ENCODE peak calls at places on chromosomes 4 and X, in six cellular contexts. One of them, this sample, is unnamed.

GRCh38 chrX:70452143-70452733 is 7.6 kb downstream of the DLG3 start:
- DNase-seq in type B pancreatic cell: no peak
- DNase-seq in pancreas: peak
- DNase-seq in fibroblast of villous mesenchyme: peak
- DNase-seq in uterus: peak
- DNase-seq in cardiac fibroblast: peak
- DNase-seq in this sample: peak

GRCh38 chrX:30513284-30513683 is 64.3 kb downstream of the TASL start:
- DNase-seq in type B pancreatic cell: no peak
- DNase-seq in pancreas: no peak
- DNase-seq in fibroblast of villous mesenchyme: peak
- DNase-seq in uterus: no peak
- DNase-seq in cardiac fibroblast: peak
- DNase-seq in this sample: no peak

GRCh38 chrX:51876441-51876840 is 17.0 kb upstream of the MAGED1 start:
- DNase-seq in type B pancreatic cell: no peak
- DNase-seq in pancreas: no peak
- DNase-seq in fibroblast of villous mesenchyme: peak
- DNase-seq in uterus: no peak
- DNase-seq in cardiac fibroblast: peak
- DNase-seq in this sample: peak

GRCh38 chr4:176277162-176277904 is 8.3 kb upstream of the ASB5 start:
- DNase-seq in type B pancreatic cell: no peak
- DNase-seq in pancreas: peak
- DNase-seq in fibroblast of villous mesenchyme: peak
- DNase-seq in uterus: peak
- DNase-seq in cardiac fibroblast: peak
- DNase-seq in this sample: peak

GRCh38 chr4:114879916-114880315 is 233.5 kb downstream of the NDST4 start:
- DNase-seq in type B pancreatic cell: no peak
- DNase-seq in pancreas: no peak
- DNase-seq in fibroblast of villous mesenchyme: peak
- DNase-seq in uterus: no peak
- DNase-seq in cardiac fibroblast: no peak
- DNase-seq in this sample: no peak

GRCh38 chr4:1686440-1687036 is 2.4 kb upstream of the FAM53A start:
- DNase-seq in type B pancreatic cell: no peak
- DNase-seq in pancreas: no peak
- DNase-seq in fibroblast of villous mesenchyme: no peak
- DNase-seq in uterus: no peak
- DNase-seq in cardiac fibroblast: no peak
- DNase-seq in this sample: no peak

GRCh38 chrX:115591420-115591819 is 30.4 kb downstream of the PLS3 start:
- DNase-seq in type B pancreatic cell: no peak
- DNase-seq in pancreas: no peak
- DNase-seq in fibroblast of villous mesenchyme: no peak
- DNase-seq in uterus: no peak
- DNase-seq in cardiac fibroblast: no peak
- DNase-seq in this sample: no peak

GRCh38 chrX:124651031-124651430 is 304.7 kb downstream of the SH2D1A start:
- DNase-seq in type B pancreatic cell: no peak
- DNase-seq in pancreas: no peak
- DNase-seq in fibroblast of villous mesenchyme: no peak
- DNase-seq in uterus: no peak
- DNase-seq in cardiac fibroblast: no peak
- DNase-seq in this sample: no peak

GRCh38 chr4:56184214-56184613 is 203.1 kb downstream of the AASDH start:
- DNase-seq in type B pancreatic cell: no peak
- DNase-seq in pancreas: no peak
- DNase-seq in fibroblast of villous mesenchyme: no peak
- DNase-seq in uterus: no peak
- DNase-seq in cardiac fibroblast: no peak
- DNase-seq in this sample: no peak

GRCh38 chrX:39955621-39956020 is 142.1 kb downstream of the BCOR start:
- DNase-seq in type B pancreatic cell: no peak
- DNase-seq in pancreas: no peak
- DNase-seq in fibroblast of villous mesenchyme: no peak
- DNase-seq in uterus: no peak
- DNase-seq in cardiac fibroblast: no peak
- DNase-seq in this sample: no peak

GRCh38 chrX:74234829-74235228 is 69.2 kb upstream of the ZCCHC13 start:
- DNase-seq in type B pancreatic cell: no peak
- DNase-seq in pancreas: no peak
- DNase-seq in fibroblast of villous mesenchyme: no peak
- DNase-seq in uterus: no peak
- DNase-seq in cardiac fibroblast: no peak
- DNase-seq in this sample: no peak

GRCh38 chrX:104913348-104913747 is 307.1 kb downstream of the TEX13A start:
- DNase-seq in type B pancreatic cell: no peak
- DNase-seq in pancreas: no peak
- DNase-seq in fibroblast of villous mesenchyme: peak
- DNase-seq in uterus: no peak
- DNase-seq in cardiac fibroblast: peak
- DNase-seq in this sample: peak

GRCh38 chrX:118745570-118745969 is 18.2 kb downstream of the IL13RA1 start:
- DNase-seq in type B pancreatic cell: no peak
- DNase-seq in pancreas: no peak
- DNase-seq in fibroblast of villous mesenchyme: peak
- DNase-seq in uterus: no peak
- DNase-seq in cardiac fibroblast: peak
- DNase-seq in this sample: no peak

GRCh38 chr4:18012115-18012806 is 9.3 kb downstream of the LCORL start:
- DNase-seq in type B pancreatic cell: no peak
- DNase-seq in pancreas: no peak
- DNase-seq in fibroblast of villous mesenchyme: no peak
- DNase-seq in uterus: no peak
- DNase-seq in cardiac fibroblast: peak
- DNase-seq in this sample: no peak

GRCh38 chr4:149145803-149146202 is 669.8 kb downstream of the IQCM start:
- DNase-seq in type B pancreatic cell: no peak
- DNase-seq in pancreas: no peak
- DNase-seq in fibroblast of villous mesenchyme: peak
- DNase-seq in uterus: no peak
- DNase-seq in cardiac fibroblast: no peak
- DNase-seq in this sample: peak

GRCh38 chr4:182478475-182478874 is 235.3 kb downstream of the TENM3 start:
- DNase-seq in type B pancreatic cell: no peak
- DNase-seq in pancreas: no peak
- DNase-seq in fibroblast of villous mesenchyme: peak
- DNase-seq in uterus: no peak
- DNase-seq in cardiac fibroblast: peak
- DNase-seq in this sample: peak

GRCh38 chr4:78363031-78363430 is 188.5 kb upstream of the ANXA3 start:
- DNase-seq in type B pancreatic cell: no peak
- DNase-seq in pancreas: no peak
- DNase-seq in fibroblast of villous mesenchyme: no peak
- DNase-seq in uterus: no peak
- DNase-seq in cardiac fibroblast: no peak
- DNase-seq in this sample: no peak

GRCh38 chrX:136629084-136629750 is 18.7 kb upstream of the CD40LG start:
- DNase-seq in type B pancreatic cell: no peak
- DNase-seq in pancreas: no peak
- DNase-seq in fibroblast of villous mesenchyme: no peak
- DNase-seq in uterus: no peak
- DNase-seq in cardiac fibroblast: no peak
- DNase-seq in this sample: no peak

GRCh38 chrX:19647731-19648588 is 132.7 kb upstream of the MAP3K15 start:
- DNase-seq in type B pancreatic cell: no peak
- DNase-seq in pancreas: no peak
- DNase-seq in fibroblast of villous mesenchyme: peak
- DNase-seq in uterus: no peak
- DNase-seq in cardiac fibroblast: no peak
- DNase-seq in this sample: no peak

GRCh38 chr4:129145222-129145730 is 49.3 kb downstream of the C4orf33 start:
- DNase-seq in type B pancreatic cell: no peak
- DNase-seq in pancreas: no peak
- DNase-seq in fibroblast of villous mesenchyme: no peak
- DNase-seq in uterus: no peak
- DNase-seq in cardiac fibroblast: no peak
- DNase-seq in this sample: no peak

GRCh38 chr4:109472343-109472761 is 38.7 kb downstream of the SEC24B start:
- DNase-seq in type B pancreatic cell: no peak
- DNase-seq in pancreas: no peak
- DNase-seq in fibroblast of villous mesenchyme: peak
- DNase-seq in uterus: no peak
- DNase-seq in cardiac fibroblast: peak
- DNase-seq in this sample: peak

GRCh38 chrX:10329984-10330383 is 173.2 kb downstream of the CLCN4 start:
- DNase-seq in type B pancreatic cell: no peak
- DNase-seq in pancreas: no peak
- DNase-seq in fibroblast of villous mesenchyme: no peak
- DNase-seq in uterus: no peak
- DNase-seq in cardiac fibroblast: no peak
- DNase-seq in this sample: no peak

GRCh38 chrX:10327651-10328050 is 170.9 kb downstream of the CLCN4 start:
- DNase-seq in type B pancreatic cell: no peak
- DNase-seq in pancreas: no peak
- DNase-seq in fibroblast of villous mesenchyme: no peak
- DNase-seq in uterus: no peak
- DNase-seq in cardiac fibroblast: no peak
- DNase-seq in this sample: no peak

GRCh38 chrX:10325606-10326005 is 168.8 kb downstream of the CLCN4 start:
- DNase-seq in type B pancreatic cell: no peak
- DNase-seq in pancreas: no peak
- DNase-seq in fibroblast of villous mesenchyme: peak
- DNase-seq in uterus: no peak
- DNase-seq in cardiac fibroblast: peak
- DNase-seq in this sample: no peak

GRCh38 chrX:10326578-10326977 is 169.8 kb downstream of the CLCN4 start:
- DNase-seq in type B pancreatic cell: no peak
- DNase-seq in pancreas: no peak
- DNase-seq in fibroblast of villous mesenchyme: peak
- DNase-seq in uterus: no peak
- DNase-seq in cardiac fibroblast: peak
- DNase-seq in this sample: no peak
- TF ChIP-seq CTCF in type B pancreatic cell: peak
- TF ChIP-seq CTCF in pancreas: no peak
- TF ChIP-seq CTCF in fibroblast of villous mesenchyme: peak
- TF ChIP-seq CTCF in uterus: no peak
- TF ChIP-seq CTCF in cardiac fibroblast: peak
- TF ChIP-seq CTCF in this sample: peak

GRCh38 chr4:67871867-67872266 is 11.9 kb downstream of the TMPRSS11D start:
- DNase-seq in type B pancreatic cell: no peak
- DNase-seq in pancreas: no peak
- DNase-seq in fibroblast of villous mesenchyme: peak
- DNase-seq in uterus: no peak
- DNase-seq in cardiac fibroblast: peak
- DNase-seq in this sample: peak
- TF ChIP-seq CTCF in type B pancreatic cell: peak
- TF ChIP-seq CTCF in pancreas: no peak
- TF ChIP-seq CTCF in fibroblast of villous mesenchyme: peak
- TF ChIP-seq CTCF in uterus: peak
- TF ChIP-seq CTCF in cardiac fibroblast: peak
- TF ChIP-seq CTCF in this sample: peak

GRCh38 chr4:13436962-13437361 is 47.2 kb downstream of the RAB28 start:
- DNase-seq in type B pancreatic cell: no peak
- DNase-seq in pancreas: no peak
- DNase-seq in fibroblast of villous mesenchyme: no peak
- DNase-seq in uterus: no peak
- DNase-seq in cardiac fibroblast: no peak
- DNase-seq in this sample: no peak

GRCh38 chr4:13432453-13432852 is 51.7 kb downstream of the RAB28 start:
- DNase-seq in type B pancreatic cell: no peak
- DNase-seq in pancreas: no peak
- DNase-seq in fibroblast of villous mesenchyme: no peak
- DNase-seq in uterus: no peak
- DNase-seq in cardiac fibroblast: no peak
- DNase-seq in this sample: no peak

GRCh38 chr4:13427599-13428325 is 56.4 kb downstream of the RAB28 start:
- DNase-seq in type B pancreatic cell: no peak
- DNase-seq in pancreas: no peak
- DNase-seq in fibroblast of villous mesenchyme: no peak
- DNase-seq in uterus: no peak
- DNase-seq in cardiac fibroblast: no peak
- DNase-seq in this sample: no peak

GRCh38 chr4:13430834-13431568 is 53.1 kb downstream of the RAB28 start:
- DNase-seq in type B pancreatic cell: no peak
- DNase-seq in pancreas: no peak
- DNase-seq in fibroblast of villous mesenchyme: no peak
- DNase-seq in uterus: no peak
- DNase-seq in cardiac fibroblast: no peak
- DNase-seq in this sample: no peak
- TF ChIP-seq CTCF in type B pancreatic cell: peak
- TF ChIP-seq CTCF in pancreas: no peak
- TF ChIP-seq CTCF in fibroblast of villous mesenchyme: peak
- TF ChIP-seq CTCF in uterus: no peak
- TF ChIP-seq CTCF in cardiac fibroblast: no peak
- TF ChIP-seq CTCF in this sample: peak

GRCh38 chr4:69617083-69617694 is 22.3 kb downstream of the UGT2A2 start:
- DNase-seq in type B pancreatic cell: no peak
- DNase-seq in pancreas: no peak
- DNase-seq in fibroblast of villous mesenchyme: peak
- DNase-seq in uterus: no peak
- DNase-seq in cardiac fibroblast: peak
- DNase-seq in this sample: peak
- TF ChIP-seq CTCF in type B pancreatic cell: peak
- TF ChIP-seq CTCF in pancreas: no peak
- TF ChIP-seq CTCF in fibroblast of villous mesenchyme: peak
- TF ChIP-seq CTCF in uterus: no peak
- TF ChIP-seq CTCF in cardiac fibroblast: peak
- TF ChIP-seq CTCF in this sample: peak

GRCh38 chr4:153005914-153006381 is 69.8 kb downstream of the FHDC1 start:
- DNase-seq in type B pancreatic cell: no peak
- DNase-seq in pancreas: no peak
- DNase-seq in fibroblast of villous mesenchyme: no peak
- DNase-seq in uterus: no peak
- DNase-seq in cardiac fibroblast: no peak
- DNase-seq in this sample: no peak
- TF ChIP-seq CTCF in type B pancreatic cell: no peak
- TF ChIP-seq CTCF in pancreas: no peak
- TF ChIP-seq CTCF in fibroblast of villous mesenchyme: no peak
- TF ChIP-seq CTCF in uterus: no peak
- TF ChIP-seq CTCF in cardiac fibroblast: no peak
- TF ChIP-seq CTCF in this sample: no peak